ENCODE peak calls at places on chromosomes 2 and 18, in six cellular contexts. F is prostate gland, N is spleen, J is ovary, G is K562, K is stomach. W is an unnamed sample.

GRCh38 chr18:25669741-25670140 is 317.8 kb upstream of the ZNF521 start:
- DNase-seq in J (no peak), N (no peak), K (no peak), F (no peak), G (no peak), W (no peak)

GRCh38 chr2:182621810-182622209 is 94.2 kb upstream of the DNAJC10 start:
- DNase-seq in G (no peak), K (no peak), N (no peak), F (no peak), J (no peak), W (no peak)

GRCh38 chr2:30481323-30481800 is 34.3 kb downstream of the LCLAT1 start:
- DNase-seq in J (no peak), K (no peak), G (peak), F (no peak), N (no peak), W (no peak)

GRCh38 chr2:239831272-239831731 is 193.8 kb downstream of the NDUFA10 start:
- DNase-seq in J (peak), G (no peak), N (peak), K (peak), F (no peak), W (no peak)

GRCh38 chr2:68157002-68157401 is 686 bp upstream of the PNO1 start:
- DNase-seq in G (peak), F (peak), N (peak), J (no peak), K (peak), W (no peak)

GRCh38 chr2:69272803-69273471 is 114.1 kb downstream of the GFPT1 start:
- DNase-seq in K (no peak), F (no peak), N (no peak), J (no peak), G (no peak), W (no peak)

GRCh38 chr2:225457462-225457861 is 58.0 kb downstream of the NYAP2 start:
- DNase-seq in K (no peak), N (no peak), F (no peak), J (no peak), G (no peak), W (no peak)

GRCh38 chr2:222708274-222708710 is 36.8 kb downstream of the MOGAT1 start:
- DNase-seq in G (peak), N (peak), J (peak), F (peak), K (peak), W (peak)

GRCh38 chr2:201127570-201127969 is 11.6 kb downstream of the CFLAR start:
- DNase-seq in F (no peak), J (no peak), G (no peak), K (no peak), N (no peak), W (peak)

GRCh38 chr2:235968616-235969324 is 199.4 kb downstream of the GBX2 start:
- DNase-seq in K (no peak), J (no peak), N (peak), G (no peak), F (no peak), W (no peak)

GRCh38 chr2:180130403-180130802 is 123.3 kb upstream of the CWC22 start:
- DNase-seq in N (no peak), F (no peak), K (no peak), G (no peak), J (no peak), W (no peak)

GRCh38 chr18:33114749-33115148 is 325.8 kb downstream of the CCDC178 start:
- DNase-seq in K (no peak), G (no peak), J (no peak), F (no peak), N (no peak), W (no peak)

GRCh38 chr2:233801357-233802131 is 23.4 kb downstream of the MROH2A start:
- DNase-seq in N (peak), K (peak), J (no peak), G (no peak), F (no peak), W (no peak)

GRCh38 chr2:79935771-79936657 is 368.5 kb downstream of the LRRTM1 start:
- DNase-seq in N (no peak), G (peak), J (no peak), K (peak), F (peak), W (peak)

GRCh38 chr2:6866239-6866745 is 585 bp upstream of the CMPK2 start:
- DNase-seq in K (peak), G (peak), N (peak), F (no peak), J (peak), W (peak)

GRCh38 chr2:175003875-175004729 is 1.1 kb downstream of the CHN1 start:
- DNase-seq in G (no peak), N (no peak), J (no peak), F (no peak), K (no peak), W (no peak)

GRCh38 chr18:50507120-50507590 is 52.7 kb upstream of the MAPK4 start:
- DNase-seq in J (peak), G (peak), K (peak), F (peak), N (no peak), W (peak)

GRCh38 chr2:129906861-129907235 is 72.6 kb upstream of the RAB6C start:
- DNase-seq in K (peak), N (no peak), J (no peak), F (no peak), G (no peak), W (peak)

GRCh38 chr2:5673148-5673860 is 18.9 kb upstream of the SOX11 start:
- DNase-seq in G (no peak), J (no peak), F (no peak), N (peak), K (no peak), W (no peak)

GRCh38 chr2:75698928-75699327 is 11.8 kb downstream of the GCFC2 start:
- DNase-seq in N (no peak), F (no peak), K (no peak), G (no peak), J (no peak), W (no peak)

GRCh38 chr18:47881752-47882455 is 48.6 kb downstream of the SMAD2 start:
- DNase-seq in K (no peak), J (no peak), G (no peak), F (no peak), N (no peak), W (no peak)

GRCh38 chr18:48833701-48834394 is 116.9 kb downstream of the SMAD7 start:
- DNase-seq in F (no peak), N (peak), K (peak), J (no peak), G (no peak), W (no peak)

GRCh38 chr2:190449925-190450324 is 41.8 kb downstream of the MFSD6 start:
- DNase-seq in J (no peak), K (no peak), F (no peak), G (no peak), N (no peak), W (no peak)

GRCh38 chr18:69865656-69866241 is 81.9 kb downstream of the CD226 start:
- DNase-seq in G (no peak), K (no peak), N (no peak), F (no peak), J (no peak), W (no peak)

GRCh38 chr18:13616525-13617035 is 109.8 kb downstream of the FAM210A start:
- DNase-seq in F (no peak), N (peak), G (no peak), J (no peak), K (no peak), W (no peak)

GRCh38 chr2:88141952-88142351 is 14.1 kb upstream of the FABP1 start:
- DNase-seq in G (no peak), N (no peak), K (no peak), J (no peak), F (no peak), W (no peak)

GRCh38 chr2:27966466-27966865 is 75.9 kb downstream of the BABAM2 start:
- DNase-seq in G (no peak), K (no peak), J (peak), F (peak), N (no peak), W (no peak)

DNA sequence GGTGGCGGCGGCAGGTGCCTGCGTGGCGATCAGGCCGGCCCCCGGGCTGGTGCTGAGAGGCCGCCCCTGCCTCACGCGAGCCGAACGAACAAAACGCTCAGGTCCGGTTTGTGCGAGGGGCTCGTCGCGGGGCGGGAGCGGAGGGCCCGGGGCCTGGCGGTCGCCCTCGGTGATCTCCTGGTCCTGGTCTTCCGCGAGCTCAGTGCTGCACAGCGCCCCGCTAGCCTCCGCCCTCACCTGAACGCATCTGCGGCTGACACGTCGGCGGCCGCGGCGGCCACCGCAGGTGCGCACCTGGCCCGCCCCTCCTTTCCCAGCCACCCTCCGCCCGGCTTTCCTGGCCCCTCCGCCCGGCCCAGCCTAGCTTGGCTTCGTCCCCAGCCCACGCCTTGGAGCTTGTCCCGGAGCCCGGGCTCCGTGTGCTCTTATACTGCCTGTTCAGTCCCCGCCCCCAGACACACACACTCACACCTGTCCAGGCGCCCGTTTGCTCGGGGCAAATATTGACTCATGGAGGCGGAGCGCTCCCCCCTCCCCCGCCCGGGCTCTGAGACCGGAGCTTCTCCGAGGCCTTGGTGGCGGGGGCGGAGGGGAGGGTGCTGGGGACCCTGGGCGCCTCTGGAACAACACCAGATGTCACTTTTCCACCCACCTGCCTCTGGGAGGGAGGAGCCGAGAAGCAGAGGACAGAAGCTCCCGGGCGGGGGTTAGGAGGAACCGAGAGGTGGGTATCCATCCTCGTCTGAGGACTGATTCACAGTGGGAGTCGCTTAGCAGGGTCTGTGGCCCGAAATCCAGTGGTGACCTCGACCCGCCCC is 8.6 kb upstream of the CRYBA2 start:
- DNase-seq in F (peak), N (no peak), J (no peak), G (peak), K (peak), W (no peak)
- TF ChIP-seq POLR2A in F (peak), N (no peak), J (no peak), G (no peak), K (no peak), W (no peak)

DNA sequence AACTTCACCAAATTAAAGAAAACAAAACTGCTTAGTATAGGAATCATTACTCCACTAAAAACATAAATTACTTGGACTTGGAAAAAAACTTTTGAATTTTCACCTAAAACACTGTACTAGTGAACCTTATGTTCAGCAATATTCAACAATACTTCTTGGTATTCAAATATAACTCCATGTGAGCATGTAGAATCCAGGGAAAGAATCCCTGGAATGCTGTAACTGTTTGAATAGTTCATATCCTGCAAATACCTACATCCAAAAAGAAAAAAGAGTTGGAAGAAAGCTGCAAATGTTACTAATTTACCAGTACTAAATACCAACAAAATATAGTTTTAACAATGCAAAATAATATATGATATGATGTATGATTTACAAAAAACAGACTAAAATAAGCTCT is 65.4 kb downstream of the IKZF2 start:
- DNase-seq in J (no peak), G (no peak), K (no peak), N (no peak), F (no peak), W (no peak)
- TF ChIP-seq POLR2A in J (no peak), G (no peak), K (no peak), N (no peak), F (no peak), W (no peak)

DNA sequence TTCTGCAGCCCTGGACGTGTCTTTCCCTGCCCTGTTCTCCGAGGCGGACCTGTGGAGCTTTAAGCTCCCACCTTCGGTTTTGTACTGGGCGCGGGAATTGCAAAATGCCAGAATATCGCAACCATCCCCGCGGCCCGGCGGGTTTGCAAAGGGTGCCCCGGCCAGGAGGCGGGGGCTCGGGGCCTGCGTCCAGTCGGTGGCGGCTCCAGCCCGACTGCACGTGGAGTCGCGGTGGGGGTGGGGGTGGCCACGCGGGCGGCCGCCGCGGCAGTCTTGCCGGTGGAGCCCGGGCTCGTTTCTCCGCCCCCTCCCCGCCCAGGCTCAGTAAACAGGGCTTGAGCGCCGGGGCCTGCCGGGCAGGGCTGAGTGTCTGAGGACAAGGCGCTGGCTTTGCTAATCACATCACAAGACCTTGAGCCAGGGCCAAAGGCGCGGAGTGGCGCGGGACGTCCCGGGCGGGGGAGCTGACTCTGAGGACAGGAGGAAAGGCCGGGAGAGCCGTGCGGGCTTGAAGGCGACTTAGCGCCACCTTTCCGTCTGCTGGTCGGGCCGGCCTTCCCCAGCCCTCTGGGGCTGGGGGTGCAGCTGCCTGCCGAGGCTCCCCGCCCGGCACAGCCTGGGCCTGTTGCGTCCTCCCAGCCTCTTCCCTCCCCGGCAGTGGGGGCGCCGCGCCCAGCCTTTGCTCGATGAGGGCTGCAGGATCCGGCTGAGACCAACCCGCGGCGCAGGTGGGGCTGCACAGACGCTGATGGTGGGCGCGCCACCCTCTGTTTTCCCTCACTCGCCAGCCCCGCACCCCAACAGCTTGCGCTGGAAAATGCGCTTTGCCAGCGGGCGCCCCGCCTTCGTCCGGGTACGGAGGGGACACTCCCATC is 786 bp upstream of the ZFP36L2 start:
- DNase-seq in K (peak), G (peak), N (peak), J (peak), F (peak), W (peak)
- TF ChIP-seq POLR2A in K (no peak), G (peak), N (no peak), J (peak), F (peak), W (peak)

DNA sequence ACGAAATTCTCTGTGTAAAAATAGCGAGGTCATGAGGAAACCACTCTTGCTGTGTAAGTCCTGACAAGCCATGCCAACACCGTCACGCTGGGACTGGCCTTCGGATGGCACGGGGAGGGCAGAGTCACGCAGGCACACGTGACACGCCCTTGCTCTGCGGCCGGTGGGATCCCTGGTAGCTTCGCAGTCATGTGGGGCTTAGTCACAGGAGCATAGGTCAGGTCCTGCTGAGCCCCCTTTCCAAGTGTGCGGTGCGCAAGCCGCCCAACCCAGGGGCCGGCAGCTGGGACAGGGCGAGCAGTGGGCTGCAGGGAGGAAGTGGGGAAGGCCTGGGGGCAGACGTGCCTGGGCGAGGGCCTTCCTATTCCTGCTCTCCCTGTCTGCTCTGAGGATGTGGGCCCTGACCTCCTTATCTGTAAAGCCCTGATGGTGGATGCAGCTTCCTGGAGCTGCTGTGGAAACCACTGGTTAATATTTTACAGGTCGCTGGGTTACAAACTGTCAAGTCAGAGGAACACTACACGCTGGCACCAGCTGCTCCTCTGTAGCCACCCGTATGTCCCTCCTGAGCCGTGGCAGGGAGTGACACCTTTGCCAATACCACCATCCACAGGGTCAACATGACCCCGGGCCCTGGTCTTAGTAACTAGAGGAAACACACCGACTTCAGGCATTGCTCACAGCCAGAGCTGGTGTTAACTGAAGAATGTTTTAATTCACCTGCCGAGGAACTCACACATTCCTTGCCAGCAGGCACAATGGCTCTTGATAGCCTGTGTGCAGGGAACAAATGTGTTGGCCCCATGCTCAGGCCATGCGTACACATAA is 17.8 kb downstream of the MBP start:
- DNase-seq in K (peak), N (peak), F (peak), G (no peak), J (peak), W (peak)
- TF ChIP-seq POLR2A in K (no peak), N (no peak), F (no peak), G (no peak), J (no peak), W (peak)

DNA sequence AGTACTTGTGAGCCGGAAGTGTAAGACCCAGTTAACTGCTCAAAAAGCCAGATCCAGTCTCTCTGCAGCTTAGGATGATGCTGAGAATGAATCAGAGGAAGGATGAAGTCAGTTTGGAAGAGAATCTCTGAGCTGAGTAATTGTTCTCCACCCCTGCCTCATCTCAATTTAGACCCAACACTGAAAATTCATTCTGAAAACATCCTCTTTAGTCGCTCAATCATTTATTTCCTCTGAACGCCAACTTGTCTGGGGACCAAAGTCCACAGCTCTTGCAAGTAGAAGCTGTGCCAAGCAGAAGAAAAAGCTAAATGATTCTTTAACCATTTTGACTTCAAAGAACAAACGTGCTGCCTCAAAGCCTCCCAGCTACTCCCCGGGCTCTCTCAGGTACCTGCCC is 177.1 kb upstream of the KLHL29 start:
- DNase-seq in F (no peak), N (no peak), G (no peak), K (no peak), J (no peak), W (no peak)
- TF ChIP-seq POLR2A in F (no peak), N (no peak), G (no peak), K (no peak), J (no peak), W (no peak)